ENCODE peak calls at places on chromosomes 4 and X, in eight cellular contexts. One of them, this sample, is unnamed.
A peak's percentile ranks its signal among the peaks of the same experiment; 100 is the strongest.

GRCh38 chr4:15811703-15812325 is 33.7 kb downstream of the CD38 start:
- DNase-seq in heart left ventricle: no peak
- DNase-seq in uterus: no peak
- DNase-seq in CD8-positive, alpha-beta T cell: no peak
- DNase-seq in tibial artery: no peak
- DNase-seq in breast epithelium: no peak
- DNase-seq in HL-60: no peak
- DNase-seq in PC-9: peak; percentile 71
- DNase-seq in this sample: no peak

GRCh38 chrX:5399403-5399802 is 829.3 kb downstream of the NLGN4X start:
- DNase-seq in breast epithelium: no peak
- DNase-seq in PC-9: no peak
- DNase-seq in HL-60: no peak
- DNase-seq in uterus: no peak
- DNase-seq in heart left ventricle: no peak
- DNase-seq in tibial artery: no peak
- DNase-seq in CD8-positive, alpha-beta T cell: no peak
- DNase-seq in this sample: no peak

GRCh38 chr4:173270312-173271027 is 63.7 kb downstream of the HMGB2 start:
- DNase-seq in breast epithelium: no peak
- DNase-seq in uterus: no peak
- DNase-seq in tibial artery: no peak
- DNase-seq in CD8-positive, alpha-beta T cell: no peak
- DNase-seq in PC-9: no peak
- DNase-seq in HL-60: no peak
- DNase-seq in heart left ventricle: no peak
- DNase-seq in this sample: no peak

GRCh38 chrX:22165732-22166457 is 106.8 kb upstream of the CBLL2 start:
- DNase-seq in PC-9: peak; percentile 58
- DNase-seq in HL-60: no peak
- DNase-seq in tibial artery: no peak
- DNase-seq in heart left ventricle: no peak
- DNase-seq in breast epithelium: no peak
- DNase-seq in CD8-positive, alpha-beta T cell: no peak
- DNase-seq in uterus: no peak
- DNase-seq in this sample: no peak

GRCh38 chr4:1249731-1250526 is 999 bp upstream of the CTBP1 start:
- DNase-seq in breast epithelium: no peak
- DNase-seq in tibial artery: peak; percentile 70
- DNase-seq in heart left ventricle: peak; percentile 71
- DNase-seq in HL-60: peak; percentile 25
- DNase-seq in PC-9: no peak
- DNase-seq in CD8-positive, alpha-beta T cell: no peak
- DNase-seq in uterus: peak; percentile 68
- DNase-seq in this sample: peak; percentile 64

GRCh38 chrX:123731987-123732678 is 719 bp downstream of the THOC2 start:
- DNase-seq in heart left ventricle: no peak
- DNase-seq in HL-60: no peak
- DNase-seq in CD8-positive, alpha-beta T cell: peak; percentile 1
- DNase-seq in tibial artery: peak; percentile 61
- DNase-seq in uterus: peak; percentile 20
- DNase-seq in breast epithelium: no peak
- DNase-seq in PC-9: no peak
- DNase-seq in this sample: no peak

GRCh38 chrX:98506907-98507306 is 1623.2 kb downstream of the RPA4 start:
- DNase-seq in heart left ventricle: no peak
- DNase-seq in CD8-positive, alpha-beta T cell: no peak
- DNase-seq in HL-60: no peak
- DNase-seq in uterus: no peak
- DNase-seq in tibial artery: no peak
- DNase-seq in PC-9: no peak
- DNase-seq in breast epithelium: no peak
- DNase-seq in this sample: no peak

GRCh38 chr4:98976716-98977115 is 18.8 kb upstream of the METAP1 start:
- DNase-seq in PC-9: peak; percentile 60
- DNase-seq in heart left ventricle: no peak
- DNase-seq in CD8-positive, alpha-beta T cell: no peak
- DNase-seq in HL-60: no peak
- DNase-seq in breast epithelium: no peak
- DNase-seq in tibial artery: no peak
- DNase-seq in uterus: no peak
- DNase-seq in this sample: no peak

GRCh38 chr4:15906024-15906443 is 32.5 kb downstream of the FGFBP1 start:
- DNase-seq in tibial artery: no peak
- DNase-seq in HL-60: peak; percentile 83
- DNase-seq in PC-9: peak; percentile 98
- DNase-seq in heart left ventricle: peak; percentile 65
- DNase-seq in CD8-positive, alpha-beta T cell: no peak
- DNase-seq in breast epithelium: peak; percentile 30
- DNase-seq in uterus: no peak
- DNase-seq in this sample: no peak

GRCh38 chr4:2643555-2643954 is 107.1 kb downstream of the FAM193A start:
- DNase-seq in CD8-positive, alpha-beta T cell: no peak
- DNase-seq in heart left ventricle: no peak
- DNase-seq in tibial artery: peak; percentile 38
- DNase-seq in HL-60: no peak
- DNase-seq in uterus: no peak
- DNase-seq in PC-9: no peak
- DNase-seq in breast epithelium: no peak
- DNase-seq in this sample: no peak

GRCh38 chr4:26568446-26568994 is 15.4 kb upstream of the TBC1D19 start:
- DNase-seq in heart left ventricle: no peak
- DNase-seq in CD8-positive, alpha-beta T cell: no peak
- DNase-seq in uterus: no peak
- DNase-seq in tibial artery: no peak
- DNase-seq in PC-9: peak; percentile 91
- DNase-seq in breast epithelium: no peak
- DNase-seq in HL-60: no peak
- DNase-seq in this sample: no peak

DNA sequence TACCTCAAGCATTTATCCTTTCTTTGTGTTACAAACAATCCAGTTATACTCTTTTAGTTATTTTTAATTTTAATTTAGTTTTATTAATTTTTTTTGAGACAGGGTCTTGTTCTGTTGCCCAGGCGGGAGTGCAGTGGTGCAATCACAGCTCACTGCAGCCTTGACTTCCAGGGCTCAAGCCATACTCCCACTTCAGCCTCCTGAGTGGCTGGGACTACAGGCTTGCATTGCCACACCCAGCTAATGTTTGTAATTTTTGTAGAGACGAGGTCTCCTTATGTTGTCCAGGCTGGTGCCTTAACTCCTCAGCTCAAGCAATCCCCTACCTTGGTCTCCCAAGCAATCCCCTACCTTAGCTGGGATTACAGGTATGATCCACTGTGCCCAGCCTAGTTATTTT is 45.9 kb downstream of the CDKL5 start:
- DNase-seq in uterus: no peak
- DNase-seq in tibial artery: no peak
- DNase-seq in heart left ventricle: no peak
- DNase-seq in PC-9: no peak
- DNase-seq in breast epithelium: no peak
- DNase-seq in HL-60: no peak
- DNase-seq in CD8-positive, alpha-beta T cell: no peak
- DNase-seq in this sample: no peak
- H3K27ac ChIP-seq in uterus: no peak overlapping the region
- H3K27ac ChIP-seq in tibial artery: no peak overlapping the region
- H3K27ac ChIP-seq in heart left ventricle: no peak overlapping the region
- H3K27ac ChIP-seq in PC-9: no peak overlapping the region
- H3K27ac ChIP-seq in breast epithelium: no peak overlapping the region
- H3K27ac ChIP-seq in HL-60: no peak overlapping the region
- H3K27ac ChIP-seq in CD8-positive, alpha-beta T cell: no peak overlapping the region
- H3K27ac ChIP-seq in this sample: no peak overlapping the region

GRCh38 chr4:185357220-185357619 is 38.5 kb downstream of the LRP2BP start:
- DNase-seq in HL-60: no peak
- DNase-seq in CD8-positive, alpha-beta T cell: no peak
- DNase-seq in PC-9: no peak
- DNase-seq in uterus: no peak
- DNase-seq in heart left ventricle: no peak
- DNase-seq in breast epithelium: no peak
- DNase-seq in tibial artery: no peak
- DNase-seq in this sample: no peak

GRCh38 chr4:185358514-185359433 is 37.0 kb downstream of the LRP2BP start:
- DNase-seq in CD8-positive, alpha-beta T cell: no peak
- DNase-seq in tibial artery: no peak
- DNase-seq in HL-60: no peak
- DNase-seq in breast epithelium: no peak
- DNase-seq in uterus: no peak
- DNase-seq in heart left ventricle: no peak
- DNase-seq in PC-9: peak; percentile 73
- DNase-seq in this sample: no peak

GRCh38 chr4:185361872-185362271 is 33.9 kb downstream of the LRP2BP start:
- DNase-seq in uterus: no peak
- DNase-seq in heart left ventricle: no peak
- DNase-seq in tibial artery: no peak
- DNase-seq in HL-60: no peak
- DNase-seq in CD8-positive, alpha-beta T cell: no peak
- DNase-seq in PC-9: no peak
- DNase-seq in breast epithelium: no peak
- DNase-seq in this sample: no peak

GRCh38 chr4:185359767-185360446 is 35.8 kb downstream of the LRP2BP start:
- DNase-seq in tibial artery: no peak
- DNase-seq in HL-60: no peak
- DNase-seq in PC-9: no peak
- DNase-seq in heart left ventricle: no peak
- DNase-seq in uterus: no peak
- DNase-seq in CD8-positive, alpha-beta T cell: no peak
- DNase-seq in breast epithelium: no peak
- DNase-seq in this sample: no peak

DNA sequence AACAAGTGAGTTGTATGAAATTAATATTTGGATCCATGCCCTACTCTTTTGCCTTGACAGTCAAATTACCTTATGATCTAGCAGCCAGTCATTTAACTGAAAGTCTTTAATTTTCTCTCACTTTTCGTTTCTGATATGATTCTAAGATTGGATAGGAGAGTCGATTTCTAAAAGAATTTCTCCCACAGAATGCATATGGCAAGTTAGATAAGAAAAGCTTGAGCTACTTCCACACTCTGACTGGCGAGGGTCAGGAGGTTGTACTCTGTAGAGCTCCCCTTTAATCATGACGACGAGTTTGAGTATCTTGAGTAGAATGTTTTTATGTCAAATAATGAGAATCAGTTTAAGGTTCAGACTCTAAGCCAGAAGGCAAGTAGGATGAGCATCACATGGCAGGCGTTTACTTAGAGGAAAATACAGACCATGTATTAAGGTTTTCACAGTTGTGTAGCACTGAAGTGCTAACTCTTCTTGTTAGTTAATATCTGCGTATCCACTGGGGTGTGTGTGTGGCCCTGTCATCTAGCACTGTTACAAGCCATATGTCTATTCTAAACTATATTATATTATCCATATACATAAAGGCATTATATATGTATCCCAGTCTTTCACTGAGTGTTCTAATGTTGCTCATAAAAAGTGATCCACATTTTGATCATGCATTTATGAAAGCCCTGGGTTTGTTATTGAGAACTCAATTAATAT is 37.8 kb downstream of the LRP2BP start:
- DNase-seq in breast epithelium: no peak
- DNase-seq in CD8-positive, alpha-beta T cell: no peak
- DNase-seq in HL-60: no peak
- DNase-seq in heart left ventricle: no peak
- DNase-seq in tibial artery: no peak
- DNase-seq in uterus: no peak
- DNase-seq in PC-9: no peak
- DNase-seq in this sample: no peak
- H3K27ac ChIP-seq in breast epithelium: no peak overlapping the region
- H3K27ac ChIP-seq in CD8-positive, alpha-beta T cell: no peak overlapping the region
- H3K27ac ChIP-seq in HL-60: no peak overlapping the region
- H3K27ac ChIP-seq in heart left ventricle: no peak overlapping the region
- H3K27ac ChIP-seq in tibial artery: peak overlapping the region; percentile 72
- H3K27ac ChIP-seq in uterus: no peak overlapping the region
- H3K27ac ChIP-seq in PC-9: no peak overlapping the region
- H3K27ac ChIP-seq in this sample: no peak overlapping the region

DNA sequence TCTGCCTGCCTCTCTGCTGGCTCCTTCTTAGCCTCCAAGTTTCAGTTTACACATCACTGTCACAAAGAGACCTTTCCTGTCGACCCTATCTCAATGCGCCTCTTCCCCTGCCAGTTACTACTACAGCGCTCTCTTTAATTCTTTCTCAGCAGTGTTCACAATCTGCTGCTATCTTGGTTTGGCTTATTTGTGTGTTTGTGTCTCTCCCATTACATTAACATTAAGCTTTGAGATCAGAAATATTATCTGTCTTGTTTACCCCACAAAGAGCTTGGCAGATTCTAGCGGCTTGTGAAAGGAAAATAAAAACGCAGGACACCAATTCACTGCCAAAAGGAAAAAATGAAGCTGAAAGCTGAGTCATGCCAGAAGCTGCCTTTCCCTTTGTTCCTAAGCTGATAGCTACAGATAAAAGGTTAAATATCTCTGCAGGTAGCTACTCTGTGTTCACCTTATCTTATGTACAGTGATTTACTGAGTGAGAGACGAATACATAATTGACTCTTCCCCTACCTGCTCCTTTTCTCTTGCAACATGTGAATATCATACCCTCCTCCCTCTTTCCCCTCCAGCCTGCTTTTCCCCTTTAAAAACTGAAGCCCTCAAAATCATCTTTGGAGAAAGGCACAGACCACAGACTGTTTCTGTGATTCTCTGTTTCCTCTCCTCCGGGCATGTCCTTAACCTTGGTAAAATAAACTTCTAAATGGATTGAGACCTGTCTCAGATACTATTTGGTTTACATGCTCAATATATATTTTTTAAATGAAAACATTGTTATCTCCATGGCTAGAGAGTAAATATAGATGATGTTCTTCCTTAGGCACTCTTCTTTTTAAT is 19.3 kb upstream of the SLC9A7 start:
- DNase-seq in tibial artery: no peak
- DNase-seq in heart left ventricle: no peak
- DNase-seq in uterus: no peak
- DNase-seq in PC-9: peak; percentile 54
- DNase-seq in HL-60: no peak
- DNase-seq in breast epithelium: no peak
- DNase-seq in CD8-positive, alpha-beta T cell: no peak
- DNase-seq in this sample: no peak
- H3K27ac ChIP-seq in tibial artery: no peak overlapping the region
- H3K27ac ChIP-seq in heart left ventricle: no peak overlapping the region
- H3K27ac ChIP-seq in uterus: peak overlapping the region; percentile 21
- H3K27ac ChIP-seq in PC-9: peak overlapping the region; percentile 82
- H3K27ac ChIP-seq in HL-60: no peak overlapping the region
- H3K27ac ChIP-seq in breast epithelium: no peak overlapping the region
- H3K27ac ChIP-seq in CD8-positive, alpha-beta T cell: no peak overlapping the region
- H3K27ac ChIP-seq in this sample: no peak overlapping the region

GRCh38 chr4:174657472-174657871 is 135.2 kb upstream of the HPGD start:
- DNase-seq in heart left ventricle: no peak
- DNase-seq in HL-60: no peak
- DNase-seq in uterus: no peak
- DNase-seq in PC-9: no peak
- DNase-seq in CD8-positive, alpha-beta T cell: no peak
- DNase-seq in breast epithelium: no peak
- DNase-seq in tibial artery: no peak
- DNase-seq in this sample: no peak

GRCh38 chr4:174663254-174663653 is 141.0 kb upstream of the HPGD start:
- DNase-seq in tibial artery: no peak
- DNase-seq in CD8-positive, alpha-beta T cell: no peak
- DNase-seq in uterus: no peak
- DNase-seq in breast epithelium: no peak
- DNase-seq in HL-60: no peak
- DNase-seq in heart left ventricle: no peak
- DNase-seq in PC-9: no peak
- DNase-seq in this sample: no peak

GRCh38 chr4:174654634-174655033 is 132.3 kb upstream of the HPGD start:
- DNase-seq in uterus: no peak
- DNase-seq in HL-60: no peak
- DNase-seq in heart left ventricle: no peak
- DNase-seq in breast epithelium: no peak
- DNase-seq in PC-9: no peak
- DNase-seq in tibial artery: no peak
- DNase-seq in CD8-positive, alpha-beta T cell: no peak
- DNase-seq in this sample: no peak

GRCh38 chr4:174658246-174658645 is 136.0 kb upstream of the HPGD start:
- DNase-seq in PC-9: no peak
- DNase-seq in tibial artery: no peak
- DNase-seq in HL-60: no peak
- DNase-seq in CD8-positive, alpha-beta T cell: no peak
- DNase-seq in uterus: no peak
- DNase-seq in heart left ventricle: no peak
- DNase-seq in breast epithelium: no peak
- DNase-seq in this sample: no peak
- H3K27ac ChIP-seq in PC-9: no peak overlapping the region
- H3K27ac ChIP-seq in tibial artery: no peak overlapping the region
- H3K27ac ChIP-seq in HL-60: no peak overlapping the region
- H3K27ac ChIP-seq in CD8-positive, alpha-beta T cell: no peak overlapping the region
- H3K27ac ChIP-seq in uterus: no peak overlapping the region
- H3K27ac ChIP-seq in heart left ventricle: no peak overlapping the region
- H3K27ac ChIP-seq in breast epithelium: no peak overlapping the region
- H3K27ac ChIP-seq in this sample: no peak overlapping the region